ENCODE peak calls at places on chromosomes 5 and 9, in ten cellular contexts. One of them, this sample, is unnamed. For H3K9me3, the result is how much of the 10 kb centered on the place peaks cover.

GRCh38 chr9:126862461-126862830 is 2.0 kb downstream of the ZBTB34 start:
- DNase-seq in esophagus squamous epithelium: no peak
- DNase-seq in thyroid gland: peak
- DNase-seq in cardiac muscle cell: no peak
- DNase-seq in body of pancreas: no peak
- DNase-seq in Peyer's patch: no peak
- DNase-seq in lung: no peak
- DNase-seq in gastrocnemius medialis: no peak
- DNase-seq in SK-N-SH: no peak
- DNase-seq in PC-3: no peak
- DNase-seq in this sample: no peak

GRCh38 chr5:54457094-54457531 is 1.6 kb downstream of the HSPB3 start:
- DNase-seq in body of pancreas: peak
- DNase-seq in lung: no peak
- DNase-seq in thyroid gland: peak
- DNase-seq in SK-N-SH: no peak
- DNase-seq in gastrocnemius medialis: peak
- DNase-seq in PC-3: no peak
- DNase-seq in esophagus squamous epithelium: no peak
- DNase-seq in cardiac muscle cell: peak
- DNase-seq in Peyer's patch: no peak
- DNase-seq in this sample: no peak

GRCh38 chr5:22710660-22711059 is 142.5 kb downstream of the CDH12 start:
- DNase-seq in esophagus squamous epithelium: no peak
- DNase-seq in thyroid gland: no peak
- DNase-seq in gastrocnemius medialis: no peak
- DNase-seq in body of pancreas: no peak
- DNase-seq in Peyer's patch: no peak
- DNase-seq in PC-3: no peak
- DNase-seq in SK-N-SH: no peak
- DNase-seq in lung: no peak
- DNase-seq in cardiac muscle cell: no peak
- DNase-seq in this sample: no peak

GRCh38 chr9:7125231-7125630 is 367.5 kb downstream of the KDM4C start:
- DNase-seq in cardiac muscle cell: no peak
- DNase-seq in thyroid gland: no peak
- DNase-seq in Peyer's patch: no peak
- DNase-seq in gastrocnemius medialis: no peak
- DNase-seq in lung: no peak
- DNase-seq in body of pancreas: no peak
- DNase-seq in esophagus squamous epithelium: no peak
- DNase-seq in SK-N-SH: no peak
- DNase-seq in PC-3: no peak
- DNase-seq in this sample: no peak

GRCh38 chr5:93603711-93604118 is 20.7 kb downstream of the NR2F1 start:
- DNase-seq in gastrocnemius medialis: no peak
- DNase-seq in esophagus squamous epithelium: no peak
- DNase-seq in cardiac muscle cell: no peak
- DNase-seq in thyroid gland: no peak
- DNase-seq in Peyer's patch: no peak
- DNase-seq in lung: no peak
- DNase-seq in SK-N-SH: no peak
- DNase-seq in body of pancreas: no peak
- DNase-seq in PC-3: no peak
- DNase-seq in this sample: no peak

GRCh38 chr5:168659286-168659847 is 80.2 kb upstream of the PANK3 start:
- DNase-seq in thyroid gland: no peak
- DNase-seq in gastrocnemius medialis: no peak
- DNase-seq in lung: no peak
- DNase-seq in SK-N-SH: no peak
- DNase-seq in PC-3: no peak
- DNase-seq in cardiac muscle cell: no peak
- DNase-seq in body of pancreas: no peak
- DNase-seq in esophagus squamous epithelium: no peak
- DNase-seq in Peyer's patch: peak
- DNase-seq in this sample: no peak

GRCh38 chr5:13660072-13660471 is 284.4 kb downstream of the DNAH5 start:
- DNase-seq in cardiac muscle cell: no peak
- DNase-seq in PC-3: peak
- DNase-seq in gastrocnemius medialis: no peak
- DNase-seq in SK-N-SH: no peak
- DNase-seq in thyroid gland: no peak
- DNase-seq in body of pancreas: no peak
- DNase-seq in esophagus squamous epithelium: no peak
- DNase-seq in lung: no peak
- DNase-seq in Peyer's patch: no peak
- DNase-seq in this sample: no peak

GRCh38 chr5:94285984-94286383 is 332.4 kb downstream of the KIAA0825 start:
- DNase-seq in esophagus squamous epithelium: no peak
- DNase-seq in body of pancreas: no peak
- DNase-seq in SK-N-SH: no peak
- DNase-seq in gastrocnemius medialis: no peak
- DNase-seq in cardiac muscle cell: no peak
- DNase-seq in lung: no peak
- DNase-seq in thyroid gland: no peak
- DNase-seq in PC-3: no peak
- DNase-seq in Peyer's patch: no peak
- DNase-seq in this sample: no peak

GRCh38 chr9:93098236-93098946 is 2.4 kb downstream of the CARD19 start:
- DNase-seq in gastrocnemius medialis: peak
- DNase-seq in lung: peak
- DNase-seq in body of pancreas: peak
- DNase-seq in PC-3: peak
- DNase-seq in cardiac muscle cell: peak
- DNase-seq in SK-N-SH: peak
- DNase-seq in esophagus squamous epithelium: peak
- DNase-seq in Peyer's patch: peak
- DNase-seq in thyroid gland: peak
- DNase-seq in this sample: peak

GRCh38 chr5:126015244-126016054 is 407.8 kb upstream of the GRAMD2B start:
- DNase-seq in thyroid gland: no peak
- DNase-seq in cardiac muscle cell: peak
- DNase-seq in body of pancreas: no peak
- DNase-seq in lung: no peak
- DNase-seq in SK-N-SH: peak
- DNase-seq in gastrocnemius medialis: no peak
- DNase-seq in Peyer's patch: no peak
- DNase-seq in esophagus squamous epithelium: no peak
- DNase-seq in PC-3: peak
- DNase-seq in this sample: peak

GRCh38 chr9:133224762-133225161 is 15.7 kb upstream of the OBP2B start:
- DNase-seq in thyroid gland: no peak
- DNase-seq in esophagus squamous epithelium: no peak
- DNase-seq in lung: no peak
- DNase-seq in Peyer's patch: no peak
- DNase-seq in body of pancreas: no peak
- DNase-seq in SK-N-SH: no peak
- DNase-seq in gastrocnemius medialis: no peak
- DNase-seq in PC-3: no peak
- DNase-seq in cardiac muscle cell: no peak
- DNase-seq in this sample: no peak

GRCh38 chr5:20367178-20367577 is 379.2 kb upstream of the CDH18 start:
- DNase-seq in esophagus squamous epithelium: no peak
- DNase-seq in cardiac muscle cell: no peak
- DNase-seq in lung: no peak
- DNase-seq in Peyer's patch: no peak
- DNase-seq in body of pancreas: peak
- DNase-seq in gastrocnemius medialis: no peak
- DNase-seq in SK-N-SH: no peak
- DNase-seq in thyroid gland: no peak
- DNase-seq in PC-3: peak
- DNase-seq in this sample: no peak

GRCh38 chr9:97109194-97109811 is 70.4 kb upstream of the CTSV start:
- DNase-seq in thyroid gland: peak
- DNase-seq in esophagus squamous epithelium: no peak
- DNase-seq in SK-N-SH: no peak
- DNase-seq in Peyer's patch: peak
- DNase-seq in cardiac muscle cell: peak
- DNase-seq in lung: no peak
- DNase-seq in body of pancreas: peak
- DNase-seq in PC-3: peak
- DNase-seq in gastrocnemius medialis: peak
- DNase-seq in this sample: peak

GRCh38 chr5:124735169-124735858 is 11.1 kb downstream of the ZNF608 start:
- DNase-seq in Peyer's patch: no peak
- DNase-seq in cardiac muscle cell: peak
- DNase-seq in lung: no peak
- DNase-seq in gastrocnemius medialis: no peak
- DNase-seq in thyroid gland: no peak
- DNase-seq in SK-N-SH: peak
- DNase-seq in esophagus squamous epithelium: no peak
- DNase-seq in PC-3: no peak
- DNase-seq in body of pancreas: peak
- DNase-seq in this sample: peak

GRCh38 chr5:3904584-3904983 is 309.0 kb downstream of the IRX1 start:
- DNase-seq in body of pancreas: no peak
- DNase-seq in SK-N-SH: no peak
- DNase-seq in thyroid gland: no peak
- DNase-seq in cardiac muscle cell: no peak
- DNase-seq in gastrocnemius medialis: no peak
- DNase-seq in Peyer's patch: no peak
- DNase-seq in esophagus squamous epithelium: no peak
- DNase-seq in lung: no peak
- DNase-seq in PC-3: no peak
- DNase-seq in this sample: no peak
- H3K9me3 ChIP-seq in body of pancreas: under half
- H3K9me3 ChIP-seq in SK-N-SH: under half
- H3K9me3 ChIP-seq in thyroid gland: under half
- H3K9me3 ChIP-seq in cardiac muscle cell: under half
- H3K9me3 ChIP-seq in gastrocnemius medialis: under half
- H3K9me3 ChIP-seq in Peyer's patch: under half
- H3K9me3 ChIP-seq in esophagus squamous epithelium: under half
- H3K9me3 ChIP-seq in lung: under half
- H3K9me3 ChIP-seq in PC-3: under half
- H3K9me3 ChIP-seq in this sample: under half

GRCh38 chr5:7592910-7593309 is 197.0 kb downstream of the ADCY2 start:
- DNase-seq in PC-3: peak
- DNase-seq in gastrocnemius medialis: no peak
- DNase-seq in lung: no peak
- DNase-seq in SK-N-SH: peak
- DNase-seq in esophagus squamous epithelium: no peak
- DNase-seq in Peyer's patch: no peak
- DNase-seq in cardiac muscle cell: no peak
- DNase-seq in body of pancreas: peak
- DNase-seq in thyroid gland: peak
- DNase-seq in this sample: no peak
- TF ChIP-seq CTCF in PC-3: peak
- TF ChIP-seq CTCF in gastrocnemius medialis: no peak
- TF ChIP-seq CTCF in lung: no peak
- TF ChIP-seq CTCF in SK-N-SH: peak
- TF ChIP-seq CTCF in esophagus squamous epithelium: no peak
- TF ChIP-seq CTCF in Peyer's patch: peak
- TF ChIP-seq CTCF in cardiac muscle cell: no peak
- TF ChIP-seq CTCF in body of pancreas: peak
- TF ChIP-seq CTCF in thyroid gland: no peak
- TF ChIP-seq CTCF in this sample: peak

GRCh38 chr5:6858419-6858818 is 145.2 kb downstream of the TENT4A start:
- DNase-seq in esophagus squamous epithelium: no peak
- DNase-seq in gastrocnemius medialis: no peak
- DNase-seq in cardiac muscle cell: no peak
- DNase-seq in PC-3: no peak
- DNase-seq in body of pancreas: no peak
- DNase-seq in SK-N-SH: no peak
- DNase-seq in Peyer's patch: no peak
- DNase-seq in lung: no peak
- DNase-seq in thyroid gland: no peak
- DNase-seq in this sample: no peak

GRCh38 chr5:6859001-6859400 is 145.8 kb downstream of the TENT4A start:
- DNase-seq in SK-N-SH: no peak
- DNase-seq in PC-3: no peak
- DNase-seq in body of pancreas: no peak
- DNase-seq in cardiac muscle cell: no peak
- DNase-seq in esophagus squamous epithelium: no peak
- DNase-seq in Peyer's patch: no peak
- DNase-seq in gastrocnemius medialis: no peak
- DNase-seq in thyroid gland: no peak
- DNase-seq in lung: no peak
- DNase-seq in this sample: no peak

GRCh38 chr5:6861667-6862066 is 148.4 kb downstream of the TENT4A start:
- DNase-seq in Peyer's patch: no peak
- DNase-seq in SK-N-SH: no peak
- DNase-seq in PC-3: no peak
- DNase-seq in thyroid gland: no peak
- DNase-seq in esophagus squamous epithelium: no peak
- DNase-seq in cardiac muscle cell: no peak
- DNase-seq in lung: no peak
- DNase-seq in gastrocnemius medialis: no peak
- DNase-seq in body of pancreas: no peak
- DNase-seq in this sample: no peak

GRCh38 chr5:6859951-6860638 is 146.9 kb downstream of the TENT4A start:
- DNase-seq in Peyer's patch: no peak
- DNase-seq in thyroid gland: no peak
- DNase-seq in PC-3: no peak
- DNase-seq in gastrocnemius medialis: no peak
- DNase-seq in cardiac muscle cell: no peak
- DNase-seq in lung: no peak
- DNase-seq in body of pancreas: no peak
- DNase-seq in SK-N-SH: no peak
- DNase-seq in esophagus squamous epithelium: no peak
- DNase-seq in this sample: no peak

DNA sequence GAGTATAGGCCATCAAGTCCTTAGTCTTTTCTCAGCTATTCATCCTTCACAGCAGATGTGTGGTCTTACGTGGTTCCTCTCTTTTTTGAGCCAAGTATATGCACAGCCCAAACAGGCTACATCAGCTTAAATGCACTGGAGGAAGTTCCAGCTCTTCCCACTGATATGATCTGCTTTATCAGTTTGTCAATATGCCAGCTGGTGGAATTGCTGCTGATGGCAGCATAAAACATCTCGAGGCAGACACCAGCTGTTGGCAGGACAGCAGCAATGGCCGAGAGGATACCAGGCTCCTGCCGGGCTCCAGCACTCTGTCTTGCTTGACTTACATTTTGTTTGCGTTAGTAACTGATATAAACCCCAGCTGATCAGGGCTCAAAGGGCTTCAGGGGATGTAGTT is 143.4 kb downstream of the TENT4A start:
- DNase-seq in SK-N-SH: peak
- DNase-seq in cardiac muscle cell: no peak
- DNase-seq in lung: no peak
- DNase-seq in gastrocnemius medialis: no peak
- DNase-seq in body of pancreas: no peak
- DNase-seq in PC-3: no peak
- DNase-seq in thyroid gland: no peak
- DNase-seq in Peyer's patch: no peak
- DNase-seq in esophagus squamous epithelium: no peak
- DNase-seq in this sample: no peak
- H3K9me3 ChIP-seq in SK-N-SH: under half
- H3K9me3 ChIP-seq in cardiac muscle cell: under half
- H3K9me3 ChIP-seq in lung: under half
- H3K9me3 ChIP-seq in gastrocnemius medialis: under half
- H3K9me3 ChIP-seq in body of pancreas: under half
- H3K9me3 ChIP-seq in PC-3: under half
- H3K9me3 ChIP-seq in thyroid gland: under half
- H3K9me3 ChIP-seq in Peyer's patch: under half
- H3K9me3 ChIP-seq in esophagus squamous epithelium: under half
- H3K9me3 ChIP-seq in this sample: under half

DNA sequence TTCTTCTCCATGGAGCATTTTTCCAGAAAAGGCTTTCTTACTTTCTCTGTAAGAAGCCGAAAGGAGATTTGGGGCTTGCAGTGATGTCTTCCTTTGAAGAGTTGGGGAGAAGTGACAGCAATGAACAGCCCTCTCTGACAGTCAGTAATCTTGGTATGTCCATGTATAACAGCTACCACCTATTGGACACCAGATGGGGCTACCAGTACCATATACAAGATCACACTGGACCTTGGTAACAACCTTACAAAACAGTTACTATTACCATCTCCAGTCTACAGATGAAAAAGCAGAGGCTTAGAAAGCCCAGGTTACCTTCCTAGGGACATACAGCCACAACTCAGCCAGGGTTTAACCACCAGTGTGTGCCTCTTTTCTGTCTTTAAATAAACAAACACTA is 272.7 kb upstream of the TRPC7 start:
- DNase-seq in SK-N-SH: no peak
- DNase-seq in PC-3: peak
- DNase-seq in Peyer's patch: no peak
- DNase-seq in lung: no peak
- DNase-seq in gastrocnemius medialis: no peak
- DNase-seq in cardiac muscle cell: no peak
- DNase-seq in body of pancreas: no peak
- DNase-seq in thyroid gland: no peak
- DNase-seq in esophagus squamous epithelium: no peak
- DNase-seq in this sample: no peak
- TF ChIP-seq CTCF in SK-N-SH: peak
- TF ChIP-seq CTCF in PC-3: peak
- TF ChIP-seq CTCF in Peyer's patch: no peak
- TF ChIP-seq CTCF in lung: no peak
- TF ChIP-seq CTCF in gastrocnemius medialis: no peak
- TF ChIP-seq CTCF in cardiac muscle cell: no peak
- TF ChIP-seq CTCF in body of pancreas: no peak
- TF ChIP-seq CTCF in thyroid gland: no peak
- TF ChIP-seq CTCF in esophagus squamous epithelium: no peak
- TF ChIP-seq CTCF in this sample: no peak